ENCODE peak calls at places on chromosome 9, in five cellular contexts. X, Q, D, S and F are unnamed samples.
A peak's percentile ranks its signal among the peaks of the same experiment; 100 is the strongest.

GRCh38 chr9:117334101-117334500 is 80.8 kb downstream of the ASTN2 start:
- DNase-seq in X (no peak), Q (no peak), D (no peak), S (no peak), F (no peak)

GRCh38 chr9:89629096-89629976 is 24.5 kb downstream of the GADD45G start:
- DNase-seq in X (no peak), Q (no peak), D (no peak), S (no peak), F (no peak)

GRCh38 chr9:86836797-86837196 is 110.5 kb downstream of the GAS1 start:
- DNase-seq in X (no peak), Q (no peak), D (no peak), S (no peak), F (no peak)

GRCh38 chr9:101736723-101737122 is 1.7 kb downstream of the GRIN3A start:
- DNase-seq in X (no peak), Q (no peak), D (no peak), S (no peak), F (no peak)

GRCh38 chr9:35891649-35892048 is 14.4 kb upstream of the HRCT1 start:
- DNase-seq in X (no peak), Q (no peak), D (no peak), S (no peak), F (no peak)

GRCh38 chr9:70043689-70044449 is at the start of gene MAMDC2:
- DNase-seq in X (no peak), Q (no peak), D (no peak), S (no peak), F (peak; percentile 22)

GRCh38 chr9:105633373-105633772 is 28.9 kb upstream of the TAL2 start:
- DNase-seq in X (no peak), Q (no peak), D (no peak), S (no peak), F (no peak)

GRCh38 chr9:121814594-121814993 is 163.2 kb downstream of the DAB2IP start:
- DNase-seq in X (no peak), Q (no peak), D (no peak), S (no peak), F (no peak)

GRCh38 chr9:127971357-127972315 is 9.2 kb downstream of the EEIG1 start:
- DNase-seq in X (peak; percentile 57), Q (peak; percentile 57), D (peak; percentile 41), S (no peak), F (peak; percentile 45)